ENCODE peak calls at places on chromosomes 6 and 20, in six cellular contexts. Y is heart left ventricle, Q is keratinocyte, L is astrocyte of the spinal cord, J is tibial nerve, I is IMR-90. R is an unnamed sample.

GRCh38 chr6:415087-415486 is 23.5 kb downstream of the IRF4 start:
- DNase-seq in Y (no peak), Q (no peak), L (no peak), J (no peak), I (no peak), R (no peak)

GRCh38 chr20:59493926-59494325 is 110.4 kb upstream of the PHACTR3 start:
- DNase-seq in Y (no peak), Q (no peak), L (no peak), J (no peak), I (no peak), R (peak)

GRCh38 chr6:103699770-103700169 is 1159.9 kb downstream of the HACE1 start:
- DNase-seq in Y (no peak), Q (no peak), L (no peak), J (no peak), I (no peak), R (no peak)

GRCh38 chr6:71420693-71421328 is 132.2 kb downstream of the OGFRL1 start:
- DNase-seq in Y (peak), Q (no peak), L (peak), J (peak), I (peak), R (peak)

GRCh38 chr20:1382670-1383069 is 10.2 kb downstream of the FKBP1A start:
- DNase-seq in Y (no peak), Q (no peak), L (no peak), J (no peak), I (peak), R (no peak)

GRCh38 chr6:168007592-168008338 is 10.3 kb downstream of the KIF25 start:
- DNase-seq in Y (no peak), Q (peak), L (peak), J (peak), I (peak), R (no peak)

GRCh38 chr20:32488066-32488838 is 96.9 kb downstream of the NOL4L start:
- DNase-seq in Y (no peak), Q (no peak), L (no peak), J (no peak), I (no peak), R (no peak)

GRCh38 chr6:20211037-20211940 is 980 bp downstream of the MBOAT1 start:
- DNase-seq in Y (no peak), Q (peak), L (peak), J (no peak), I (peak), R (no peak)

GRCh38 chr20:51631011-51631950 is 88.8 kb upstream of the NFATC2 start:
- DNase-seq in Y (peak), Q (no peak), L (peak), J (peak), I (peak), R (peak)

DNA sequence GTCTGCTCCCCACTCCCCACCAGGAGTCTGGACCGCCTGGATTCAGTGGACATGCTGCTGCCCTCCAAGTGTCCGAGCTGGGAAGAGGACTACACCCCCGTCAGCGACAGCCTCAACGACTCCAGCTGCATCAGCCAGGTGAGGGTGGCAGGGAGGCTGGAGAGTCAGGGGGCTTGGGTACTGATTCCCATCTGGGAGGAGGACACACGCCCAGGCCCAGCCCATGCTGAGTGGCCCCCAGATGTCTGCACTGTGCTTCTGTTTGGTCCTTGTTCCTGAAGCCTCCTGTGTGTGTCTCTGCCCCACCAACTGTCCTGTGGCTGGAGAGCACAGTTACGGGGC is 101.6 kb upstream of the MYL9 start:
- DNase-seq in Y (no peak), Q (no peak), L (no peak), J (no peak), I (no peak), R (no peak)
- TF ChIP-seq CTCF in Y (no peak), Q (no peak), L (no peak), J (no peak), I (no peak), R (no peak)

GRCh38 chr20:142290-142689 is at the start of gene DEFB126:
- DNase-seq in Y (no peak), Q (no peak), L (no peak), J (no peak), I (no peak), R (no peak)

GRCh38 chr20:137668-138131 is 4.7 kb upstream of the DEFB126 start:
- DNase-seq in Y (no peak), Q (no peak), L (no peak), J (no peak), I (no peak), R (no peak)
- TF ChIP-seq CTCF in Y (no peak), Q (peak), L (no peak), J (no peak), I (no peak), R (no peak)

DNA sequence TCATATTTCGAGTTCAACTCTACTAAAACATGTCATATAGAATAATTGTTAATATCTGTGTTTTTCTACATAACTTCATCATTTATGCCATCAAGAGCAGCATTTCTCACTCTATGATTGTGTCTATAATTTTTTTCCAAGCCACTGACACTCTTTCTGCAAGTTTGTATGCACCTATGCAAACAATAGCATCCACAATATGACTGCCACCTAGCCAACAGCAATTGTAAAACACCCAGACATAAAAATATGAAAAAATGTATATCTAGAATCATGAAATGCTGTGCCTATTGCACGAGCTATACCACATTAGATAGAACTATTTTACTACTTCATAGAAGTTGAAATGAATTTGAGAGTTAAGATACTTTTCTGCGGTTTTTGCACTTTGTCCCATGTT is 286.5 kb upstream of the MARCKS start:
- DNase-seq in Y (no peak), Q (no peak), L (no peak), J (no peak), I (no peak), R (no peak)
- TF ChIP-seq CTCF in Y (no peak), Q (no peak), L (peak), J (no peak), I (no peak), R (no peak)

DNA sequence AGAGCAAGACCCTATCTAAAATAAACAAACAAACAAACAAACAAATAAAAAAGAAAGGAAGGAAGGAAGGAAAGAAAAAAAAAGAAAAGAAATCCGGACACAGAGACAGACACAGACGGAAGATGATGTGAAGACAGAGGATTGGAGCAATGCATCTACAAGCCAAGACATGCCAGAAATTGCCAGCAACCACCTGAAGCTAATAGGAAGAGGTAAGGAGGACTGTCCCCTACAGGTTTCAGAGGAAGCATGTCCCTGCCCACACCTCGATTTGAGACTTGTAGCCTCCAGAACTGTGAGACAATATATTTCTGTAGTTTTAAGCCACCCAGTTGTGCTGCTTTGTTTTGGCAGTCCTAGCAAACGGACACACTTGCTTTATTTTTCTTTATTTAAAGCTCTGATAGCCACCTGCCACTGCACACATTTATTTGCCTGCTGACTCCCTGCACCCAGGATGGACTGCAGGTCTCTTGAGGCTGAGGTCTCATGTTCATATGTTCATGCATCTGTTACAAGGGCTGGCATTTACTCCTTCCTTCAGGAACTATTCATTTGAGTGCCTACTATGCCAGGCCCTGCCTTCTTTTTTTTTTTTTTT is 20.7 kb upstream of the ZMYND8 start:
- DNase-seq in Y (no peak), Q (no peak), L (no peak), J (no peak), I (no peak), R (no peak)
- TF ChIP-seq CTCF in Y (no peak), Q (peak), L (no peak), J (no peak), I (no peak), R (no peak)

GRCh38 chr6:75526502-75527127 is 33.0 kb upstream of the FILIP1 start:
- DNase-seq in Y (no peak), Q (no peak), L (peak), J (peak), I (peak), R (peak)
- TF ChIP-seq CTCF in Y (peak), Q (peak), L (peak), J (peak), I (peak), R (peak)

R was measured in mesothelial cell of epicardium.